ENCODE peak calls at places on chromosomes 5 and 9, in four cellular contexts. One of them, this sample, is unnamed.

GRCh38 chr5:138339464-138339863 is 1.4 kb downstream of the FAM53C start:
- DNase-seq in fibroblast of lung: no peak
- DNase-seq in adrenal gland: no peak
- DNase-seq in fibroblast of villous mesenchyme: no peak
- DNase-seq in this sample: no peak

GRCh38 chr5:6683241-6683640 is 30.0 kb upstream of the TENT4A start:
- DNase-seq in fibroblast of lung: no peak
- DNase-seq in adrenal gland: no peak
- DNase-seq in fibroblast of villous mesenchyme: no peak
- DNase-seq in this sample: no peak

GRCh38 chr5:41115281-41115680 is 44.1 kb upstream of the MROH2B start:
- DNase-seq in fibroblast of lung: peak
- DNase-seq in adrenal gland: no peak
- DNase-seq in fibroblast of villous mesenchyme: peak
- DNase-seq in this sample: no peak

GRCh38 chr5:40321514-40321913 is 358.2 kb upstream of the PTGER4 start:
- DNase-seq in fibroblast of lung: no peak
- DNase-seq in adrenal gland: no peak
- DNase-seq in fibroblast of villous mesenchyme: no peak
- DNase-seq in this sample: no peak

GRCh38 chr9:715743-716400 is 125.6 kb upstream of the DMRT1 start:
- DNase-seq in fibroblast of lung: peak
- DNase-seq in adrenal gland: no peak
- DNase-seq in fibroblast of villous mesenchyme: no peak
- DNase-seq in this sample: no peak

GRCh38 chr5:119930490-119930889 is 301.1 kb downstream of the FAM170A start:
- DNase-seq in fibroblast of lung: no peak
- DNase-seq in adrenal gland: no peak
- DNase-seq in fibroblast of villous mesenchyme: no peak
- DNase-seq in this sample: no peak

GRCh38 chr9:124698265-124698664 is 72.8 kb downstream of the NR6A1 start:
- DNase-seq in fibroblast of lung: peak
- DNase-seq in adrenal gland: no peak
- DNase-seq in fibroblast of villous mesenchyme: peak
- DNase-seq in this sample: no peak

GRCh38 chr9:3299872-3300271 is 225.9 kb downstream of the RFX3 start:
- DNase-seq in fibroblast of lung: no peak
- DNase-seq in adrenal gland: no peak
- DNase-seq in fibroblast of villous mesenchyme: no peak
- DNase-seq in this sample: no peak

GRCh38 chr5:14266686-14267085 is 123.5 kb downstream of the TRIO start:
- DNase-seq in fibroblast of lung: no peak
- DNase-seq in adrenal gland: no peak
- DNase-seq in fibroblast of villous mesenchyme: peak
- DNase-seq in this sample: no peak

GRCh38 chr5:107129051-107129450 is 541.7 kb downstream of the EFNA5 start:
- DNase-seq in fibroblast of lung: peak
- DNase-seq in adrenal gland: no peak
- DNase-seq in fibroblast of villous mesenchyme: peak
- DNase-seq in this sample: no peak

GRCh38 chr9:8430945-8431344 is 631.4 kb upstream of the DMAC1 start:
- DNase-seq in fibroblast of lung: no peak
- DNase-seq in adrenal gland: no peak
- DNase-seq in fibroblast of villous mesenchyme: no peak
- DNase-seq in this sample: no peak

GRCh38 chr5:91042225-91042624 is 340.9 kb downstream of the ARRDC3 start:
- DNase-seq in fibroblast of lung: no peak
- DNase-seq in adrenal gland: no peak
- DNase-seq in fibroblast of villous mesenchyme: no peak
- DNase-seq in this sample: no peak

GRCh38 chr5:13786016-13786415 is 158.5 kb downstream of the DNAH5 start:
- DNase-seq in fibroblast of lung: no peak
- DNase-seq in adrenal gland: no peak
- DNase-seq in fibroblast of villous mesenchyme: no peak
- DNase-seq in this sample: no peak

GRCh38 chr5:167770461-167770860 is 521.0 kb upstream of the WWC1 start:
- DNase-seq in fibroblast of lung: peak
- DNase-seq in adrenal gland: no peak
- DNase-seq in fibroblast of villous mesenchyme: peak
- DNase-seq in this sample: no peak

GRCh38 chr9:70324963-70325362 is 66.2 kb downstream of the SMC5 start:
- DNase-seq in fibroblast of lung: peak
- DNase-seq in adrenal gland: no peak
- DNase-seq in fibroblast of villous mesenchyme: peak
- DNase-seq in this sample: no peak

GRCh38 chr5:36662291-36662851 is 56.0 kb downstream of the SLC1A3 start:
- DNase-seq in fibroblast of lung: no peak
- DNase-seq in adrenal gland: no peak
- DNase-seq in fibroblast of villous mesenchyme: no peak
- DNase-seq in this sample: no peak

GRCh38 chr5:35135239-35135700 is 87.5 kb upstream of the AGXT2 start:
- DNase-seq in fibroblast of lung: no peak
- DNase-seq in adrenal gland: no peak
- DNase-seq in fibroblast of villous mesenchyme: no peak
- DNase-seq in this sample: no peak

GRCh38 chr9:137192448-137192780 is 3.9 kb downstream of the SSNA1 start:
- DNase-seq in fibroblast of lung: no peak
- DNase-seq in adrenal gland: no peak
- DNase-seq in fibroblast of villous mesenchyme: no peak
- DNase-seq in this sample: no peak

GRCh38 chr5:73818357-73818756 is 192.4 kb downstream of the ARHGEF28 start:
- DNase-seq in fibroblast of lung: no peak
- DNase-seq in adrenal gland: no peak
- DNase-seq in fibroblast of villous mesenchyme: no peak
- DNase-seq in this sample: no peak

GRCh38 chr9:100058699-100059579 is 39.9 kb downstream of the ERP44 start:
- DNase-seq in fibroblast of lung: no peak
- DNase-seq in adrenal gland: no peak
- DNase-seq in fibroblast of villous mesenchyme: no peak
- DNase-seq in this sample: no peak

GRCh38 chr9:135524130-135524861 is 3.1 kb downstream of the LCN1 start:
- DNase-seq in fibroblast of lung: no peak
- DNase-seq in adrenal gland: peak
- DNase-seq in fibroblast of villous mesenchyme: peak
- DNase-seq in this sample: peak

GRCh38 chr9:99259231-99259918 is 37.3 kb downstream of the SEC61B start:
- DNase-seq in fibroblast of lung: peak
- DNase-seq in adrenal gland: peak
- DNase-seq in fibroblast of villous mesenchyme: peak
- DNase-seq in this sample: peak

GRCh38 chr9:125759812-125760134 is 12.6 kb downstream of the PBX3 start:
- DNase-seq in fibroblast of lung: no peak
- DNase-seq in adrenal gland: no peak
- DNase-seq in fibroblast of villous mesenchyme: no peak
- DNase-seq in this sample: no peak

GRCh38 chr5:86797677-86798076 is 179.9 kb downstream of the COX7C start:
- DNase-seq in fibroblast of lung: no peak
- DNase-seq in adrenal gland: no peak
- DNase-seq in fibroblast of villous mesenchyme: no peak
- DNase-seq in this sample: no peak

GRCh38 chr9:76567086-76567485 is 108.1 kb downstream of the GCNT1 start:
- DNase-seq in fibroblast of lung: no peak
- DNase-seq in adrenal gland: no peak
- DNase-seq in fibroblast of villous mesenchyme: no peak
- DNase-seq in this sample: no peak

GRCh38 chr5:157290156-157290980 is 24.4 kb downstream of the CYFIP2 start:
- DNase-seq in fibroblast of lung: no peak
- DNase-seq in adrenal gland: no peak
- DNase-seq in fibroblast of villous mesenchyme: peak
- DNase-seq in this sample: no peak

GRCh38 chr9:128001411-128002298 is 20.9 kb upstream of the EEIG1 start:
- DNase-seq in fibroblast of lung: peak
- DNase-seq in adrenal gland: peak
- DNase-seq in fibroblast of villous mesenchyme: peak
- DNase-seq in this sample: no peak

GRCh38 chr9:18362901-18363685 is 110.9 kb upstream of the ADAMTSL1 start:
- DNase-seq in fibroblast of lung: peak
- DNase-seq in adrenal gland: no peak
- DNase-seq in fibroblast of villous mesenchyme: peak
- DNase-seq in this sample: no peak

GRCh38 chr5:150155258-150156032 is at the start of gene PDGFRB:
- DNase-seq in fibroblast of lung: peak
- DNase-seq in adrenal gland: peak
- DNase-seq in fibroblast of villous mesenchyme: peak
- DNase-seq in this sample: peak

GRCh38 chr5:34531736-34532135 is 124.4 kb upstream of the RAI14 start:
- DNase-seq in fibroblast of lung: no peak
- DNase-seq in adrenal gland: no peak
- DNase-seq in fibroblast of villous mesenchyme: peak
- DNase-seq in this sample: no peak

GRCh38 chr5:150263801-150264621 is 25.6 kb downstream of the CAMK2A start:
- DNase-seq in fibroblast of lung: peak
- DNase-seq in adrenal gland: peak
- DNase-seq in fibroblast of villous mesenchyme: peak
- DNase-seq in this sample: no peak

GRCh38 chr5:36569456-36569855 is 37.0 kb upstream of the SLC1A3 start:
- DNase-seq in fibroblast of lung: peak
- DNase-seq in adrenal gland: no peak
- DNase-seq in fibroblast of villous mesenchyme: no peak
- DNase-seq in this sample: no peak

GRCh38 chr5:74934949-74935751 is 69.0 kb upstream of the FAM169A start:
- DNase-seq in fibroblast of lung: peak
- DNase-seq in adrenal gland: no peak
- DNase-seq in fibroblast of villous mesenchyme: peak
- DNase-seq in this sample: no peak

GRCh38 chr9:123866497-123866896 is 63.4 kb downstream of the DENND1A start:
- DNase-seq in fibroblast of lung: peak
- DNase-seq in adrenal gland: no peak
- DNase-seq in fibroblast of villous mesenchyme: peak
- DNase-seq in this sample: no peak

DNA sequence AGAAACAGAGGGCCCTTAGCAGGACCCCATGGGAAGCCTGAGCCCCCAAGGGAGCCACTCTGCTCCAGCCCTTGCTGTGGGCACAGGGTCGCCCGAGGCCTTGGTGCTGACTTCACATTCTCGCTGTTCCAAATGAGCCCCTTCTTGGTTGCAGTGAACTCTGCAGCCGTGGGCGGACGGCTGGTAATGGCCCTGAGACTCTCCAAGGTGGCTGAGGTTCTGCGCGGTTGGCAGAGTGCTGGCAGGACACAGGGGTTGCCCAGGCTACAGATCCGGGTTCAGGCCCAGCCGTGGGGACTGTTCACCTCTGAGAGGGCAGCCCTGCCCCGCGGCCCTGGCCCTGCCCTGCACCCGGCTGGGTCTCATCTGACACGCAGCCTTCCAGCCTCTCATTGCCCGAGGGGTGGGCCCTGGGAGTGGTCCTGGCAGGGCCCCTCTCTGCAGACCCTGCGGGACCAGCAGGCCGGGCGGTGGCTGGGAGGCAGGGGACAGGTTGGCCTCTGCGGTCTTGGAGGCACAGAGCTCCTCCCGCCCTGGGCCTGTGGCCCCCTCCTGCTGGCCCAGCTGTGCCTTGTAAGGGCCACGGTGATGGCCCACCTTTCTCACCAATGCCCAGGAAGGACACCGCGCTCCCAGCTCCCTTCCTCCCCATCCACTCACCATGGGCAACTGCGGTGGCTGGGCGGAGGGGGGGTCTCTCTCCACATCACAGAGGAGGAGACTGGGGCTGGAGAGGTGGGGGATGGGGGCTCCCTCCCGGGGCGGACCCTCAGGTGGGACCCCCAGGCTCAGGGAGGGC is 51.6 kb downstream of the AHRR start:
- DNase-seq in fibroblast of lung: no peak
- DNase-seq in adrenal gland: peak
- DNase-seq in fibroblast of villous mesenchyme: no peak
- DNase-seq in this sample: peak
- H3K4me3 ChIP-seq in fibroblast of lung: no peak
- H3K4me3 ChIP-seq in adrenal gland: no peak
- H3K4me3 ChIP-seq in fibroblast of villous mesenchyme: no peak
- H3K4me3 ChIP-seq in this sample: peak

GRCh38 chr5:158856794-158857193 is 242.9 kb downstream of the EBF1 start:
- DNase-seq in fibroblast of lung: no peak
- DNase-seq in adrenal gland: no peak
- DNase-seq in fibroblast of villous mesenchyme: no peak
- DNase-seq in this sample: no peak

GRCh38 chr5:158857376-158857775 is 242.3 kb downstream of the EBF1 start:
- DNase-seq in fibroblast of lung: no peak
- DNase-seq in adrenal gland: no peak
- DNase-seq in fibroblast of villous mesenchyme: no peak
- DNase-seq in this sample: no peak

GRCh38 chr5:158856295-158856694 is 243.4 kb downstream of the EBF1 start:
- DNase-seq in fibroblast of lung: no peak
- DNase-seq in adrenal gland: no peak
- DNase-seq in fibroblast of villous mesenchyme: no peak
- DNase-seq in this sample: no peak

GRCh38 chr5:158858011-158858410 is 241.7 kb downstream of the EBF1 start:
- DNase-seq in fibroblast of lung: no peak
- DNase-seq in adrenal gland: no peak
- DNase-seq in fibroblast of villous mesenchyme: no peak
- DNase-seq in this sample: no peak

GRCh38 chr5:158855510-158855909 is 244.2 kb downstream of the EBF1 start:
- DNase-seq in fibroblast of lung: no peak
- DNase-seq in adrenal gland: no peak
- DNase-seq in fibroblast of villous mesenchyme: no peak
- DNase-seq in this sample: no peak
- TF ChIP-seq CTCF in fibroblast of lung: no peak
- TF ChIP-seq CTCF in adrenal gland: no peak
- TF ChIP-seq CTCF in fibroblast of villous mesenchyme: no peak
- TF ChIP-seq CTCF in this sample: no peak

GRCh38 chr9:134161647-134162046 is 2.7 kb downstream of the RNU6ATAC start:
- DNase-seq in fibroblast of lung: no peak
- DNase-seq in adrenal gland: no peak
- DNase-seq in fibroblast of villous mesenchyme: no peak
- DNase-seq in this sample: no peak

GRCh38 chr9:134162212-134162775 is 2.1 kb downstream of the RNU6ATAC start:
- DNase-seq in fibroblast of lung: no peak
- DNase-seq in adrenal gland: no peak
- DNase-seq in fibroblast of villous mesenchyme: no peak
- DNase-seq in this sample: no peak

GRCh38 chr9:134164879-134165278 is 515 bp upstream of the RNU6ATAC start:
- DNase-seq in fibroblast of lung: no peak
- DNase-seq in adrenal gland: no peak
- DNase-seq in fibroblast of villous mesenchyme: no peak
- DNase-seq in this sample: no peak

GRCh38 chr9:134162926-134163373 is 1.4 kb downstream of the RNU6ATAC start:
- DNase-seq in fibroblast of lung: no peak
- DNase-seq in adrenal gland: peak
- DNase-seq in fibroblast of villous mesenchyme: no peak
- DNase-seq in this sample: no peak

GRCh38 chr9:134163374-134164196 is 779 bp downstream of the RNU6ATAC start:
- DNase-seq in fibroblast of lung: peak
- DNase-seq in adrenal gland: peak
- DNase-seq in fibroblast of villous mesenchyme: peak
- DNase-seq in this sample: peak
- H3K4me3 ChIP-seq in fibroblast of lung: no peak
- H3K4me3 ChIP-seq in adrenal gland: peak
- H3K4me3 ChIP-seq in fibroblast of villous mesenchyme: no peak
- H3K4me3 ChIP-seq in this sample: no peak

GRCh38 chr9:95193067-95193466 is 124.4 kb downstream of the FANCC start:
- DNase-seq in fibroblast of lung: no peak
- DNase-seq in adrenal gland: no peak
- DNase-seq in fibroblast of villous mesenchyme: no peak
- DNase-seq in this sample: no peak
- TF ChIP-seq CTCF in fibroblast of lung: no peak
- TF ChIP-seq CTCF in adrenal gland: no peak
- TF ChIP-seq CTCF in fibroblast of villous mesenchyme: peak
- TF ChIP-seq CTCF in this sample: no peak

GRCh38 chr9:131713016-131713415 is 26.9 kb downstream of the RAPGEF1 start:
- DNase-seq in fibroblast of lung: no peak
- DNase-seq in adrenal gland: no peak
- DNase-seq in fibroblast of villous mesenchyme: no peak
- DNase-seq in this sample: no peak
- H3K4me3 ChIP-seq in fibroblast of lung: no peak
- H3K4me3 ChIP-seq in adrenal gland: no peak
- H3K4me3 ChIP-seq in fibroblast of villous mesenchyme: no peak
- H3K4me3 ChIP-seq in this sample: no peak

This sample was measured in coronary artery.